ENCODE peak calls at places on chromosomes 1 and 21, in six cellular contexts. I is A549, Y is HepG2, G is HCT116, L is SK-N-SH, U is Panc1. P is an unnamed sample.

GRCh38 chr1:67979532-67979931 is 70.9 kb downstream of the DIRAS3 start:
- DNase-seq in I (peak), Y (no peak), G (no peak), L (no peak), U (no peak), P (no peak)

GRCh38 chr21:41707231-41707988 is 59.4 kb downstream of the RIPK4 start:
- DNase-seq in I (no peak), Y (no peak), G (peak), L (no peak), U (no peak), P (no peak)

GRCh38 chr1:167532375-167532774 is 14.0 kb upstream of the CD247 start:
- DNase-seq in I (no peak), Y (peak), G (no peak), L (no peak), U (no peak), P (no peak)

GRCh38 chr1:37666241-37666867 is 26.0 kb upstream of the CDCA8 start:
- DNase-seq in I (no peak), Y (no peak), G (no peak), L (no peak), U (no peak), P (no peak)

GRCh38 chr1:110114784-110115183 is 2.5 kb downstream of the UBL4B start:
- DNase-seq in I (no peak), Y (no peak), G (no peak), L (no peak), U (no peak), P (no peak)

GRCh38 chr1:14945132-14946010 is 208.2 kb upstream of the TMEM51 start:
- DNase-seq in I (no peak), Y (no peak), G (no peak), L (peak), U (no peak), P (no peak)

GRCh38 chr1:227943354-227943753 is 4.4 kb downstream of the WNT9A start:
- DNase-seq in I (no peak), Y (no peak), G (no peak), L (no peak), U (no peak), P (no peak)

GRCh38 chr1:58964880-58965279 is 181.0 kb upstream of the JUN start:
- DNase-seq in I (no peak), Y (peak), G (no peak), L (no peak), U (no peak), P (peak)

GRCh38 chr1:172637522-172637921 is 21.4 kb upstream of the FASLG start:
- DNase-seq in I (no peak), Y (peak), G (no peak), L (no peak), U (no peak), P (no peak)

GRCh38 chr1:223748773-223749733 is 36.7 kb downstream of the CAPN2 start:
- DNase-seq in I (peak), Y (no peak), G (no peak), L (peak), U (no peak), P (peak)

GRCh38 chr1:183777359-183777758 is 27.6 kb upstream of the RGL1 start:
- DNase-seq in I (no peak), Y (peak), G (no peak), L (no peak), U (no peak), P (no peak)

GRCh38 chr1:114122891-114123621 is 30.6 kb downstream of the SYT6 start:
- DNase-seq in I (peak), Y (no peak), G (no peak), L (peak), U (no peak), P (peak)

GRCh38 chr1:20429296-20429695 is 56.7 kb downstream of the CAMK2N1 start:
- DNase-seq in I (no peak), Y (no peak), G (no peak), L (no peak), U (no peak), P (no peak)

GRCh38 chr1:14842361-14842760 is 243.9 kb downstream of the KAZN start:
- DNase-seq in I (no peak), Y (no peak), G (no peak), L (no peak), U (no peak), P (no peak)

GRCh38 chr1:228923973-228924766 is 188.9 kb downstream of the RHOU start:
- DNase-seq in I (no peak), Y (no peak), G (no peak), L (no peak), U (no peak), P (no peak)

GRCh38 chr1:22816803-22817202 is 106.2 kb downstream of the EPHB2 start:
- DNase-seq in I (no peak), Y (no peak), G (no peak), L (no peak), U (no peak), P (no peak)

GRCh38 chr1:22815043-22815365 is 104.4 kb downstream of the EPHB2 start:
- DNase-seq in I (no peak), Y (no peak), G (no peak), L (no peak), U (no peak), P (no peak)

GRCh38 chr1:22816063-22816775 is 105.6 kb downstream of the EPHB2 start:
- DNase-seq in I (no peak), Y (no peak), G (no peak), L (no peak), U (no peak), P (no peak)

GRCh38 chr1:22814176-22815042 is 103.8 kb downstream of the EPHB2 start:
- DNase-seq in I (no peak), Y (no peak), G (no peak), L (peak), U (no peak), P (no peak)

DNA sequence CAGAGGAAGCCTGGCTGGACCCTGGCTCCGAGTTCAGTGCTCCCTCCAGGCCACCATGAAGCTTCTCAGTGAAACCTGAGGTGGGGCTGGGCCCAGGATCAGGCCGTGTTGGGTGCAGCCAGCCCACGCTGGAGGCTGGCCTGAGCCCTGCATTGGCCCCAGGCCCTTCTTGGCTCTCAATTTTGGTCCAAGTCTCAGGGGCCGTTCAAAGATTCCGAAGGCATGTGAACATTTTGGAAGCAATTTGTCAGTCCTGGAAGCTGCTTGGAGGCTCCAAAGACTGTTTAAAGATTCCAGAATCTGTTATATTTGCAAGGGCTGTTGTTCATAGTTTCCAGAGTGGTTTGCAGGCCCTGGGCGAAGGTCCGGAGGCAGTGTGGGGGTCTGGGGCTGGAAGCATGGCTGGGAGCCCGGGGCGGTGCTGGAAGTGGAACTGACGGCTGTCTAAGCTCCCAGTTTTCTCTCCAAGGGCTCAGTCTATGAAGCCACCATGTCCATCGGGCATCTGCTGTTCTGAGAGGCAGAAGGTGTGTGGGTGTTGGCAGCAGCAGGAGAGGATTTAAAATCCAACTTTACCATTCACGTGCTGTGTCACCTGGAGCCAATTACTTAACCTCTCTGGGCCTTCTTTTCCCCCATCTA is 104.9 kb downstream of the EPHB2 start:
- DNase-seq in I (no peak), Y (no peak), G (no peak), L (no peak), U (no peak), P (no peak)
- H3K27ac ChIP-seq in I (no peak), Y (no peak), G (no peak), L (no peak), U (no peak), P (no peak)

DNA sequence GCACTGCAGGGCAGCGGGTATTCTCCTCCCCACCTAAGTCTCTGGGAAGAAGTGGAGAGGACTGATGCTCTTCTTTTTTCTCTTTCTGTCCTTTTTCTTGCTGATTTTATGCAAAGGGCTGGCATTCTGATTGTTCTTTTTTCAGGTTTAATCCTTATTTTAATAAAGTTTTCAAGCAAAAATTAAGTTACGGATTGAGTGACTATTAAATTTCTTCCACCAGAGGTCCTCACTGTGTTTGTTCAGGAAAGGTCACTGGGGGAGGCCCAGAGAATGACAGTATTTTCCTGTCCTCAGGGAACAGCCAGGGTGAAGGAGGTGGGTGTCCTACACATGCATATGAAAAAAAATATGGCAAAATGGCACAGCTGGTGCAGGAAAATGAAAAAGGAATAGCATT is 4.4 kb upstream of the ELF3 start:
- DNase-seq in I (no peak), Y (peak), G (no peak), L (no peak), U (no peak), P (no peak)
- TF ChIP-seq CTCF in I (peak), Y (peak), G (no peak), L (peak), U (peak), P (no peak)

GRCh38 chr1:28983509-28984310 is 69.3 kb downstream of the EPB41 start:
- DNase-seq in I (no peak), Y (peak), G (no peak), L (no peak), U (no peak), P (no peak)
- TF ChIP-seq REST in I (no peak), Y (no peak), G (no peak), L (no peak), U (no peak), P (no peak)

GRCh38 chr1:11761988-11762406 is at the start of gene C1orf167:
- DNase-seq in I (no peak), Y (no peak), G (no peak), L (no peak), U (no peak), P (no peak)
- H3K27ac ChIP-seq in I (no peak), Y (no peak), G (no peak), L (no peak), U (no peak), P (no peak)

GRCh38 chr1:155022136-155022926 is 11.2 kb downstream of the DCST2 start:
- DNase-seq in I (no peak), Y (no peak), G (no peak), L (no peak), U (no peak), P (no peak)

GRCh38 chr1:155022927-155023236 is 10.7 kb downstream of the DCST2 start:
- DNase-seq in I (no peak), Y (no peak), G (no peak), L (peak), U (no peak), P (peak)

GRCh38 chr1:155026154-155026553 is 7.4 kb downstream of the DCST2 start:
- DNase-seq in I (no peak), Y (no peak), G (no peak), L (no peak), U (no peak), P (no peak)

GRCh38 chr1:155024315-155024714 is 9.3 kb downstream of the DCST2 start:
- DNase-seq in I (no peak), Y (no peak), G (no peak), L (no peak), U (no peak), P (no peak)

GRCh38 chr1:155023627-155024026 is 10.0 kb downstream of the DCST2 start:
- DNase-seq in I (no peak), Y (no peak), G (no peak), L (no peak), U (no peak), P (no peak)
- TF ChIP-seq CTCF in I (no peak), Y (no peak), G (no peak), L (no peak), U (no peak), P (no peak)

GRCh38 chr1:3323021-3323790 is 131.3 kb upstream of the ARHGEF16 start:
- DNase-seq in I (no peak), Y (peak), G (no peak), L (no peak), U (no peak), P (no peak)
- TF ChIP-seq REST in I (no peak), Y (no peak), G (no peak), L (no peak), U (no peak), P (no peak)

GRCh38 chr1:217090073-217090911 is 367.1 kb upstream of the ESRRG start:
- DNase-seq in I (no peak), Y (no peak), G (no peak), L (peak), U (no peak), P (no peak)
- H3K27ac ChIP-seq in I (no peak), Y (no peak), G (no peak), L (peak), U (no peak), P (no peak)

DNA sequence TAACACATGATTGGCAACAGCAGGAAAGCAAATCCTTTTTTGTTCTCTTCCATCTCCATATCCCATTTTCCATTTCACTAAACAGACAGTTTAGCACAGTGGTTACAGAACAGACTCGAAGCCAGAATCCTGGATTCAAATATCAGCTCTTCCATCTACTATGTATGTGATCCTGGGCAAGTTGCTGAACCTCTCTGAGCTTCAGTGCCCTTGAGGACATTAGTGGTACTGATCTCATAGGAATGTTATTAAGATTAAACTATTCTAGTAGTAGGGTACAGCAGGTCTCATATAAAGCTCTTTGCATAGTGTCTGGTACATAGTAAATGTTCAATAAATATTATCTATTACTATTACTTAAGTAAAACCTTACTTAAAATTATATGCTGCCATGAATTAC is 13.8 kb upstream of the HHIPL2 start:
- DNase-seq in I (no peak), Y (no peak), G (no peak), L (no peak), U (no peak), P (no peak)
- TF ChIP-seq CTCF in I (no peak), Y (no peak), G (no peak), L (peak), U (no peak), P (no peak)

P was measured in HL-60.